ENCODE peak calls at places on chromosomes 16 and 17, in seven cellular contexts. One of them, this sample, is unnamed.
A peak's percentile ranks its signal among the peaks of the same experiment; 100 is the strongest.

GRCh38 chr17:70661342-70662222 is 492.2 kb downstream of the KCNJ2 start:
- DNase-seq in PC-3: peak; percentile 68
- DNase-seq in upper lobe of right lung: no peak
- DNase-seq in OCI-LY7: no peak
- DNase-seq in cardiac muscle cell: no peak
- DNase-seq in body of pancreas: peak; percentile 32
- DNase-seq in suprapubic skin: no peak
- DNase-seq in this sample: no peak

GRCh38 chr17:70772761-70773160 is 603.4 kb downstream of the KCNJ2 start:
- DNase-seq in OCI-LY7: no peak
- DNase-seq in suprapubic skin: no peak
- DNase-seq in cardiac muscle cell: no peak
- DNase-seq in upper lobe of right lung: no peak
- DNase-seq in body of pancreas: no peak
- DNase-seq in PC-3: no peak
- DNase-seq in this sample: no peak

GRCh38 chr17:79541451-79541850 is 69.4 kb downstream of the RBFOX3 start:
- DNase-seq in body of pancreas: no peak
- DNase-seq in PC-3: no peak
- DNase-seq in upper lobe of right lung: no peak
- DNase-seq in suprapubic skin: no peak
- DNase-seq in OCI-LY7: no peak
- DNase-seq in cardiac muscle cell: no peak
- DNase-seq in this sample: no peak

GRCh38 chr16:20807822-20808207 is 1.5 kb downstream of the REXO5 start:
- DNase-seq in body of pancreas: no peak
- DNase-seq in OCI-LY7: no peak
- DNase-seq in suprapubic skin: no peak
- DNase-seq in cardiac muscle cell: no peak
- DNase-seq in PC-3: no peak
- DNase-seq in upper lobe of right lung: no peak
- DNase-seq in this sample: no peak

GRCh38 chr16:29825145-29826044 is 5.1 kb downstream of the MVP start:
- DNase-seq in cardiac muscle cell: no peak
- DNase-seq in body of pancreas: peak; percentile 40
- DNase-seq in OCI-LY7: no peak
- DNase-seq in suprapubic skin: no peak
- DNase-seq in PC-3: peak; percentile 70
- DNase-seq in upper lobe of right lung: no peak
- DNase-seq in this sample: peak; percentile 56

GRCh38 chr17:39547713-39548478 is 59.8 kb downstream of the NEUROD2 start:
- DNase-seq in cardiac muscle cell: peak; percentile 56
- DNase-seq in body of pancreas: peak; percentile 53
- DNase-seq in OCI-LY7: peak; percentile 63
- DNase-seq in PC-3: peak; percentile 55
- DNase-seq in upper lobe of right lung: peak; percentile 78
- DNase-seq in suprapubic skin: no peak
- DNase-seq in this sample: peak; percentile 51

GRCh38 chr17:30964878-30965277 is 6.0 kb upstream of the RNF135 start:
- DNase-seq in upper lobe of right lung: no peak
- DNase-seq in suprapubic skin: no peak
- DNase-seq in OCI-LY7: no peak
- DNase-seq in body of pancreas: no peak
- DNase-seq in PC-3: peak; percentile 2
- DNase-seq in cardiac muscle cell: no peak
- DNase-seq in this sample: no peak

GRCh38 chr16:30949655-30950515 is 1.0 kb downstream of the ORAI3 start:
- DNase-seq in suprapubic skin: peak; percentile 94
- DNase-seq in cardiac muscle cell: peak; percentile 66
- DNase-seq in body of pancreas: peak; percentile 84
- DNase-seq in upper lobe of right lung: peak; percentile 83
- DNase-seq in PC-3: peak; percentile 20
- DNase-seq in OCI-LY7: peak; percentile 57
- DNase-seq in this sample: peak; percentile 81

GRCh38 chr17:79171152-79171551 is 96.5 kb downstream of the ENGASE start:
- DNase-seq in suprapubic skin: no peak
- DNase-seq in PC-3: no peak
- DNase-seq in body of pancreas: no peak
- DNase-seq in OCI-LY7: no peak
- DNase-seq in upper lobe of right lung: no peak
- DNase-seq in cardiac muscle cell: no peak
- DNase-seq in this sample: no peak

GRCh38 chr16:12323007-12323699 is 346.6 kb downstream of the SNX29 start:
- DNase-seq in body of pancreas: no peak
- DNase-seq in PC-3: no peak
- DNase-seq in upper lobe of right lung: no peak
- DNase-seq in OCI-LY7: peak; percentile 85
- DNase-seq in suprapubic skin: no peak
- DNase-seq in cardiac muscle cell: no peak
- DNase-seq in this sample: no peak

GRCh38 chr17:70365098-70365583 is 195.8 kb downstream of the KCNJ2 start:
- DNase-seq in suprapubic skin: no peak
- DNase-seq in cardiac muscle cell: no peak
- DNase-seq in body of pancreas: no peak
- DNase-seq in PC-3: no peak
- DNase-seq in upper lobe of right lung: no peak
- DNase-seq in OCI-LY7: no peak
- DNase-seq in this sample: peak; percentile 9

GRCh38 chr16:89257757-89258465 is 40.4 kb downstream of the ZNF778 start:
- DNase-seq in cardiac muscle cell: no peak
- DNase-seq in upper lobe of right lung: no peak
- DNase-seq in body of pancreas: no peak
- DNase-seq in PC-3: peak; percentile 43
- DNase-seq in suprapubic skin: no peak
- DNase-seq in OCI-LY7: no peak
- DNase-seq in this sample: no peak

GRCh38 chr16:87451563-87452210 is 41.1 kb downstream of the ZCCHC14 start:
- DNase-seq in body of pancreas: no peak
- DNase-seq in OCI-LY7: no peak
- DNase-seq in cardiac muscle cell: peak; percentile 52
- DNase-seq in suprapubic skin: no peak
- DNase-seq in upper lobe of right lung: no peak
- DNase-seq in PC-3: no peak
- DNase-seq in this sample: no peak

GRCh38 chr16:67935096-67935401 is 1.6 kb downstream of the PSMB10 start:
- DNase-seq in body of pancreas: no peak
- DNase-seq in cardiac muscle cell: peak; percentile 24
- DNase-seq in upper lobe of right lung: no peak
- DNase-seq in PC-3: peak; percentile 12
- DNase-seq in OCI-LY7: no peak
- DNase-seq in suprapubic skin: peak; percentile 81
- DNase-seq in this sample: peak; percentile 23

GRCh38 chr17:1413281-1413791 is 13.3 kb upstream of the YWHAE start:
- DNase-seq in OCI-LY7: no peak
- DNase-seq in cardiac muscle cell: no peak
- DNase-seq in upper lobe of right lung: peak; percentile 71
- DNase-seq in PC-3: peak; percentile 79
- DNase-seq in suprapubic skin: no peak
- DNase-seq in body of pancreas: peak; percentile 95
- DNase-seq in this sample: peak; percentile 88

GRCh38 chr17:51032850-51033249 is 87.8 kb downstream of the SPAG9 start:
- DNase-seq in upper lobe of right lung: no peak
- DNase-seq in cardiac muscle cell: no peak
- DNase-seq in suprapubic skin: no peak
- DNase-seq in OCI-LY7: no peak
- DNase-seq in PC-3: peak; percentile 33
- DNase-seq in body of pancreas: no peak
- DNase-seq in this sample: no peak

GRCh38 chr17:80708497-80708896 is 163.9 kb downstream of the RPTOR start:
- DNase-seq in OCI-LY7: no peak
- DNase-seq in upper lobe of right lung: no peak
- DNase-seq in body of pancreas: no peak
- DNase-seq in PC-3: no peak
- DNase-seq in suprapubic skin: no peak
- DNase-seq in cardiac muscle cell: no peak
- DNase-seq in this sample: no peak

GRCh38 chr16:22970191-22970845 is 156.4 kb downstream of the HS3ST2 start:
- DNase-seq in cardiac muscle cell: no peak
- DNase-seq in upper lobe of right lung: no peak
- DNase-seq in suprapubic skin: no peak
- DNase-seq in PC-3: no peak
- DNase-seq in OCI-LY7: no peak
- DNase-seq in body of pancreas: no peak
- DNase-seq in this sample: no peak

GRCh38 chr16:945271-946047 is 25.3 kb downstream of the LMF1 start:
- DNase-seq in suprapubic skin: no peak
- DNase-seq in upper lobe of right lung: no peak
- DNase-seq in body of pancreas: no peak
- DNase-seq in PC-3: no peak
- DNase-seq in cardiac muscle cell: no peak
- DNase-seq in OCI-LY7: no peak
- DNase-seq in this sample: no peak

GRCh38 chr16:75593825-75594820 is 27.9 kb downstream of the GABARAPL2 start:
- DNase-seq in body of pancreas: no peak
- DNase-seq in PC-3: peak; percentile 84
- DNase-seq in upper lobe of right lung: no peak
- DNase-seq in suprapubic skin: no peak
- DNase-seq in cardiac muscle cell: no peak
- DNase-seq in OCI-LY7: peak; percentile 55
- DNase-seq in this sample: no peak

GRCh38 chr17:47806913-47807255 is 14.7 kb downstream of the OSBPL7 start:
- DNase-seq in body of pancreas: no peak
- DNase-seq in PC-3: no peak
- DNase-seq in suprapubic skin: peak; percentile 69
- DNase-seq in OCI-LY7: no peak
- DNase-seq in upper lobe of right lung: no peak
- DNase-seq in cardiac muscle cell: no peak
- DNase-seq in this sample: no peak

GRCh38 chr16:11735801-11736200 is 6.9 kb downstream of the TXNDC11 start:
- DNase-seq in cardiac muscle cell: no peak
- DNase-seq in suprapubic skin: no peak
- DNase-seq in PC-3: no peak
- DNase-seq in body of pancreas: no peak
- DNase-seq in upper lobe of right lung: no peak
- DNase-seq in OCI-LY7: no peak
- DNase-seq in this sample: no peak

GRCh38 chr16:67720236-67720635 is 1.1 kb upstream of the GFOD2 start:
- DNase-seq in OCI-LY7: no peak
- DNase-seq in body of pancreas: no peak
- DNase-seq in upper lobe of right lung: no peak
- DNase-seq in suprapubic skin: no peak
- DNase-seq in cardiac muscle cell: no peak
- DNase-seq in PC-3: no peak
- DNase-seq in this sample: no peak

GRCh38 chr17:5486206-5487124 is at the start of gene MIS12:
- DNase-seq in body of pancreas: peak; percentile 98
- DNase-seq in PC-3: peak; percentile 95
- DNase-seq in upper lobe of right lung: peak; percentile 98
- DNase-seq in cardiac muscle cell: peak; percentile 98
- DNase-seq in OCI-LY7: peak; percentile 99
- DNase-seq in suprapubic skin: peak; percentile 100
- DNase-seq in this sample: peak; percentile 97

GRCh38 chr16:4115209-4115940 is 867 bp downstream of the ADCY9 start:
- DNase-seq in PC-3: peak; percentile 33
- DNase-seq in suprapubic skin: no peak
- DNase-seq in OCI-LY7: no peak
- DNase-seq in cardiac muscle cell: peak; percentile 81
- DNase-seq in body of pancreas: peak; percentile 66
- DNase-seq in upper lobe of right lung: peak; percentile 86
- DNase-seq in this sample: peak; percentile 82

GRCh38 chr16:57260294-57260929 is 15.4 kb downstream of the ARL2BP start:
- DNase-seq in suprapubic skin: peak; percentile 56
- DNase-seq in cardiac muscle cell: no peak
- DNase-seq in body of pancreas: peak; percentile 3
- DNase-seq in PC-3: peak; percentile 65
- DNase-seq in OCI-LY7: peak; percentile 21
- DNase-seq in upper lobe of right lung: peak; percentile 53
- DNase-seq in this sample: peak; percentile 69
- H3K4me3 ChIP-seq in suprapubic skin: no peak overlapping the region
- H3K4me3 ChIP-seq in cardiac muscle cell: no peak overlapping the region
- H3K4me3 ChIP-seq in body of pancreas: no peak overlapping the region
- H3K4me3 ChIP-seq in PC-3: no peak overlapping the region
- H3K4me3 ChIP-seq in OCI-LY7: no peak overlapping the region
- H3K4me3 ChIP-seq in upper lobe of right lung: no peak overlapping the region
- H3K4me3 ChIP-seq in this sample: peak overlapping the region; percentile 52

DNA sequence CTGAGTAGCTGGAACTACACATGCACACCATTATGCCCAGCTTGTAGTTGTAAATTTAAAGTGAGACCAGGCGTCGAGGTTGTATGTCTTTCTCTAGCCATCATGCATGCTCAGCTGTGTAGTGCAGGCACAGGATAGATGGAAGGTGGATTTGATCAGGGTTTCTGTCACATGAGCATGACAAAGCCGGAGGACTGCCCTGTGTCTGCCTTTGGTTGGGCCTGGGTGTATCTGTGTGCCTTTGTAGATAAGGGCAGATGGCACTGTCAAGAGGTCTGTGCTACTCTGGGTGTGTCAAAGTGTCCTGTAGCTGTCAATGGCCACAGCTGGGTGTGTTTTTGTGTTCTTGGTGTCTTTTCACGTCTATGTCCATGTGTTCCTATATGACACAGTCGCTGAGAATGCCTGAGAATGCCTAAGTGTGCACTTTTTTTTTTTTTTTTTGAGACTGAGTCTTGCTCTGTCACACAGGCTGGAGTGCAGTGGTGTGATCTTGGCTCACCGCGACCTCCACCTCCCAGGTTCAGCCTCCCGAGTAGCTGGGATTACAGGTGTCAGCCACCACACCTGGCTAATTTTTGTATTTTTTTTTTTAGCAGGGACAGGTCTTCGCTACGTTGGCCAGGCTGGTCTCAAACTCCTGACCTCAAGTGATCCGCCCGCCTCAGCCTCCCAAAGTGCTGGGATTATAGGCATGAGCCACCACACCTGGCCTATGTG is 4.1 kb upstream of the NAGS start:
- DNase-seq in PC-3: no peak
- DNase-seq in cardiac muscle cell: no peak
- DNase-seq in upper lobe of right lung: no peak
- DNase-seq in body of pancreas: no peak
- DNase-seq in suprapubic skin: no peak
- DNase-seq in OCI-LY7: no peak
- DNase-seq in this sample: no peak
- H3K27ac ChIP-seq in PC-3: no peak overlapping the region
- H3K27ac ChIP-seq in cardiac muscle cell: no peak overlapping the region
- H3K27ac ChIP-seq in upper lobe of right lung: no peak overlapping the region
- H3K27ac ChIP-seq in body of pancreas: no peak overlapping the region
- H3K27ac ChIP-seq in suprapubic skin: no peak overlapping the region
- H3K27ac ChIP-seq in OCI-LY7: no peak overlapping the region
- H3K27ac ChIP-seq in this sample: no peak overlapping the region

DNA sequence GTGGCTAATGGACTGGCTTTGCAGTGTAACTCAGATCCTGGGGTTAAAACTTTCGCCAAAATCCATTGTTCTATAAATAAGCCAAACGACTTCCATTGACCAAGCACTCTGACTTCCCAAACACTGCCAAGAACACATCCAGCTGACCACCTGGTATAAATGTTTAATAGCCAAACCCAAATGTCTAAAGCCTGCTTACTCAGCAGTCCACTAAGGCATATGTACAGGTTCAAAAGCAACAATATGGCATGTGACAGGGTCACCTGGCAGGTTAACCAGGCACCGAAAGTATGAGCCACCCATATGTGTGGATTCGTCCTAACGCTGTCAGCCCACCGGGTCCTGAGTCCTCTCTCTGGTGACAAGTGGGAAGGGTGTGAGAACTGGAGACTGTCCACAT is 2.1 kb downstream of the CSNK1D start:
- DNase-seq in body of pancreas: no peak
- DNase-seq in OCI-LY7: no peak
- DNase-seq in upper lobe of right lung: no peak
- DNase-seq in cardiac muscle cell: no peak
- DNase-seq in suprapubic skin: no peak
- DNase-seq in PC-3: no peak
- DNase-seq in this sample: no peak
- H3K4me3 ChIP-seq in body of pancreas: no peak overlapping the region
- H3K4me3 ChIP-seq in OCI-LY7: no peak overlapping the region
- H3K4me3 ChIP-seq in upper lobe of right lung: peak overlapping the region; percentile 83
- H3K4me3 ChIP-seq in cardiac muscle cell: peak overlapping the region; percentile 92
- H3K4me3 ChIP-seq in suprapubic skin: peak overlapping the region; percentile 94
- H3K4me3 ChIP-seq in PC-3: peak overlapping the region; percentile 98
- H3K4me3 ChIP-seq in this sample: no peak overlapping the region

GRCh38 chr16:10558305-10558704 is 22.1 kb downstream of the EMP2 start:
- DNase-seq in PC-3: no peak
- DNase-seq in OCI-LY7: no peak
- DNase-seq in body of pancreas: no peak
- DNase-seq in suprapubic skin: no peak
- DNase-seq in cardiac muscle cell: no peak
- DNase-seq in upper lobe of right lung: no peak
- DNase-seq in this sample: no peak
- H3K27ac ChIP-seq in PC-3: peak overlapping the region; percentile 69
- H3K27ac ChIP-seq in OCI-LY7: no peak overlapping the region
- H3K27ac ChIP-seq in body of pancreas: peak overlapping the region; percentile 25
- H3K27ac ChIP-seq in suprapubic skin: peak overlapping the region; percentile 86
- H3K27ac ChIP-seq in cardiac muscle cell: no peak overlapping the region
- H3K27ac ChIP-seq in upper lobe of right lung: peak overlapping the region; percentile 82
- H3K27ac ChIP-seq in this sample: no peak overlapping the region

This sample was measured in SJCRH30.